ENCODE peak calls at places on chromosomes 3 and 15, in six cellular contexts. A is foreskin keratinocyte, J is body of pancreas, W is IMR-90, F is epithelial cell of esophagus, S is lung. E is an unnamed sample.

GRCh38 chr15:55344206-55344605 is 25.2 kb downstream of the PIGB start:
- DNase-seq in A (peak), J (no peak), W (no peak), F (peak), S (peak), E (no peak)

GRCh38 chr15:63135281-63135680 is 13.6 kb downstream of the LACTB start:
- DNase-seq in A (no peak), J (no peak), W (peak), F (peak), S (no peak), E (no peak)

GRCh38 chr3:17479681-17480405 is 262.6 kb downstream of the TBC1D5 start:
- DNase-seq in A (no peak), J (no peak), W (no peak), F (no peak), S (no peak), E (no peak)

GRCh38 chr3:51445544-51446280 is 54.1 kb downstream of the DCAF1 start:
- DNase-seq in A (no peak), J (no peak), W (no peak), F (no peak), S (no peak), E (no peak)

GRCh38 chr15:101657968-101658784 is 6.0 kb upstream of the TM2D3 start:
- DNase-seq in A (no peak), J (no peak), W (no peak), F (peak), S (peak), E (no peak)

GRCh38 chr3:80060664-80061063 is 292.9 kb upstream of the ROBO1 start:
- DNase-seq in A (no peak), J (no peak), W (no peak), F (no peak), S (no peak), E (no peak)

GRCh38 chr15:74655424-74655823 is 39.8 kb downstream of the CLK3 start:
- DNase-seq in A (no peak), J (no peak), W (no peak), F (no peak), S (no peak), E (no peak)

GRCh38 chr15:31483053-31483923 is 156.7 kb downstream of the KLF13 start:
- DNase-seq in A (no peak), J (no peak), W (no peak), F (peak), S (no peak), E (no peak)

GRCh38 chr15:70328137-70329115 is 230.7 kb upstream of the TLE3 start:
- DNase-seq in A (no peak), J (no peak), W (peak), F (no peak), S (no peak), E (no peak)

GRCh38 chr15:49625460-49626036 is 4.7 kb downstream of the DTWD1 start:
- DNase-seq in A (no peak), J (no peak), W (no peak), F (peak), S (no peak), E (no peak)

GRCh38 chr3:41450416-41451231 is 251.3 kb downstream of the CTNNB1 start:
- DNase-seq in A (no peak), J (no peak), W (no peak), F (peak), S (no peak), E (no peak)

GRCh38 chr3:162879163-162879562 is 1382.6 kb downstream of the OTOL1 start:
- DNase-seq in A (no peak), J (no peak), W (no peak), F (no peak), S (no peak), E (no peak)

GRCh38 chr3:6965881-6966280 is 105.0 kb downstream of the GRM7 start:
- DNase-seq in A (peak), J (no peak), W (no peak), F (no peak), S (no peak), E (no peak)

GRCh38 chr3:156535162-156535627 is 19.7 kb downstream of the SSR3 start:
- DNase-seq in A (peak), J (peak), W (peak), F (peak), S (peak), E (peak)
- TF ChIP-seq CTCF in A (peak), J (peak), W (peak), F (peak), S (no peak), E (peak)

GRCh38 chr3:194661374-194661773 is 10.6 kb downstream of the LSG1 start:
- DNase-seq in A (no peak), J (no peak), W (no peak), F (no peak), S (no peak), E (no peak)

GRCh38 chr3:194659778-194660177 is 12.2 kb downstream of the LSG1 start:
- DNase-seq in A (no peak), J (no peak), W (no peak), F (no peak), S (no peak), E (no peak)

GRCh38 chr3:194667363-194667762 is 4.6 kb downstream of the LSG1 start:
- DNase-seq in A (no peak), J (no peak), W (no peak), F (peak), S (no peak), E (no peak)

GRCh38 chr3:194661946-194662345 is 10.0 kb downstream of the LSG1 start:
- DNase-seq in A (no peak), J (no peak), W (no peak), F (no peak), S (no peak), E (no peak)

GRCh38 chr3:194664857-194665256 is 7.1 kb downstream of the LSG1 start:
- DNase-seq in A (no peak), J (no peak), W (no peak), F (no peak), S (no peak), E (no peak)
- TF ChIP-seq CTCF in A (no peak), J (no peak), W (no peak), F (peak), S (no peak), E (no peak)

GRCh38 chr3:156132313-156132712 is 11.9 kb downstream of the KCNAB1 start:
- DNase-seq in A (no peak), J (no peak), W (no peak), F (no peak), S (no peak), E (no peak)

GRCh38 chr3:156131241-156131640 is 10.9 kb downstream of the KCNAB1 start:
- DNase-seq in A (no peak), J (no peak), W (no peak), F (no peak), S (no peak), E (no peak)

GRCh38 chr3:156140196-156140595 is 19.8 kb downstream of the KCNAB1 start:
- DNase-seq in A (no peak), J (no peak), W (no peak), F (no peak), S (no peak), E (no peak)

GRCh38 chr3:156131799-156132198 is 11.4 kb downstream of the KCNAB1 start:
- DNase-seq in A (no peak), J (no peak), W (no peak), F (no peak), S (no peak), E (no peak)

GRCh38 chr3:156135921-156136655 is 15.7 kb downstream of the KCNAB1 start:
- DNase-seq in A (no peak), J (no peak), W (no peak), F (peak), S (no peak), E (no peak)
- TF ChIP-seq CTCF in A (peak), J (no peak), W (no peak), F (peak), S (no peak), E (no peak)

DNA sequence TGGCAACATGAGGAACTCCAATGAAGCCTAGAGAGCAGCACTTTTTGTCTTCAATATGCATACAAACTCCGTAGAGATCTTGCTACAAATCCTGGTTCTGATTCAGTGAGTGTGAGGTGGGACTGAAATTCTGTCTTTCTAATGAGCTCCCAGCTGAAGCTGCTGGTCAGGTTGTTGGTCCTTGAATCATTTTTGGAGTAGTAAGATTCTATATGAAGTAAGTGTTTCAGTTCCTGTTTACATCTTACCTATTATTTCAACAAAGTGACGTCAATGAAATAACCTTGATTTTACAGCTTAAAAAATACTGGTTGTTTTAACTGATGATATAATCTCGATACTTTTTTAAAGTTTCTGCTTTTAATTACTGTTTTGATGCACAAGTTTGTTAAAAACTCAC is 33.9 kb downstream of the SHQ1 start:
- DNase-seq in A (no peak), J (no peak), W (no peak), F (no peak), S (no peak), E (no peak)
- TF ChIP-seq CTCF in A (no peak), J (no peak), W (no peak), F (no peak), S (no peak), E (no peak)

GRCh38 chr3:185084883-185085282 is 68.0 kb downstream of the C3orf70 start:
- DNase-seq in A (peak), J (no peak), W (peak), F (no peak), S (no peak), E (no peak)
- TF ChIP-seq CTCF in A (peak), J (no peak), W (peak), F (no peak), S (no peak), E (no peak)

GRCh38 chr3:61821823-61822251 is 260.5 kb downstream of the PTPRG start:
- DNase-seq in A (peak), J (no peak), W (peak), F (peak), S (no peak), E (no peak)

GRCh38 chr3:61820306-61820992 is 259.1 kb downstream of the PTPRG start:
- DNase-seq in A (no peak), J (no peak), W (no peak), F (no peak), S (no peak), E (no peak)

GRCh38 chr3:61819861-61820260 is 258.5 kb downstream of the PTPRG start:
- DNase-seq in A (no peak), J (no peak), W (peak), F (no peak), S (no peak), E (no peak)

GRCh38 chr3:61824553-61825135 is 263.3 kb downstream of the PTPRG start:
- DNase-seq in A (no peak), J (no peak), W (no peak), F (no peak), S (no peak), E (no peak)

DNA sequence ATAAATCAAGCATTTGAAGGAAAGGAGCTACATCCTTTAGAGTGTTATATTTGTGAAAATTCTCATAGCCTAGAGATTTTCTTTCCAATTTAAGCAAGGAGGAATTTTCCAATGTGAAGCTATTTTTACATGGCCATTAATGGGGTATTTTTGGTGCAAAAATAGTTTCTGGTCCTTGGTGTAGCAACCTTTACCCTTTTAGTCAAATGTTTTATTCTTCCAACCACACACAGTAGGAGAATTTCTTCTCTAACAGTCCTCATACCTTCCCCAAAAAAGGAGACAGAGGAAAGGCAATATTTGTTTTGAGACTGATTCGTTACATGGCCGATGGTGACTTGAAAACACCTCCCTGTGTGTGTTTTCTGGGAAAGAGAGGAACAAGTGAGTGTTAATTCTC is 261.2 kb downstream of the PTPRG start:
- DNase-seq in A (no peak), J (no peak), W (no peak), F (no peak), S (no peak), E (no peak)
- TF ChIP-seq CTCF in A (no peak), J (no peak), W (no peak), F (no peak), S (no peak), E (no peak)

GRCh38 chr3:38039899-38040261 is 872 bp downstream of the DLEC1 start:
- DNase-seq in A (peak), J (no peak), W (peak), F (peak), S (peak), E (no peak)
- TF ChIP-seq CTCF in A (peak), J (peak), W (peak), F (peak), S (peak), E (peak)

GRCh38 chr3:187019542-187020072 is 89.3 kb downstream of the ST6GAL1 start:
- DNase-seq in A (no peak), J (no peak), W (no peak), F (no peak), S (no peak), E (no peak)
- TF ChIP-seq CTCF in A (peak), J (no peak), W (no peak), F (no peak), S (no peak), E (no peak)

GRCh38 chr3:129314757-129315385 is 36.2 kb downstream of the HMCES start:
- DNase-seq in A (peak), J (peak), W (peak), F (peak), S (peak), E (peak)
- TF ChIP-seq CTCF in A (peak), J (peak), W (peak), F (no peak), S (peak), E (no peak)

E was measured in thoracic aorta.